ENCODE peak calls at places on chromosomes 4 and X, in four cellular contexts. One of them, this sample, is unnamed.

GRCh38 chr4:154485127-154485773 is 6.3 kb downstream of the DCHS2 start:
- DNase-seq in GM12878: peak
- DNase-seq in HepG2: no peak
- DNase-seq in H1: no peak
- DNase-seq in this sample: no peak

GRCh38 chr4:121485190-121485804 is 104.5 kb upstream of the QRFPR start:
- DNase-seq in H1: no peak
- DNase-seq in HepG2: no peak
- DNase-seq in GM12878: no peak
- DNase-seq in this sample: no peak

GRCh38 chrX:28229217-28229616 is 248.0 kb upstream of the DCAF8L1 start:
- DNase-seq in HepG2: no peak
- DNase-seq in GM12878: no peak
- DNase-seq in H1: no peak
- DNase-seq in this sample: no peak

GRCh38 chr4:185637162-185637875 is 102.0 kb upstream of the PDLIM3 start:
- DNase-seq in H1: no peak
- DNase-seq in GM12878: no peak
- DNase-seq in HepG2: no peak
- DNase-seq in this sample: no peak

GRCh38 chr4:163702736-163703135 is 208.2 kb downstream of the TMA16 start:
- DNase-seq in HepG2: no peak
- DNase-seq in GM12878: no peak
- DNase-seq in H1: no peak
- DNase-seq in this sample: no peak

GRCh38 chr4:26307027-26307426 is 13.8 kb upstream of the RBPJ start:
- DNase-seq in HepG2: no peak
- DNase-seq in GM12878: no peak
- DNase-seq in H1: no peak
- DNase-seq in this sample: no peak

GRCh38 chrX:133926099-133926498 is 59.3 kb downstream of the GPC3 start:
- DNase-seq in GM12878: no peak
- DNase-seq in H1: no peak
- DNase-seq in HepG2: no peak
- DNase-seq in this sample: no peak

GRCh38 chrX:143623657-143624056 is 12.2 kb downstream of the SLITRK4 start:
- DNase-seq in GM12878: no peak
- DNase-seq in HepG2: no peak
- DNase-seq in H1: no peak
- DNase-seq in this sample: no peak

GRCh38 chr4:6087669-6088068 is 69.4 kb upstream of the C4orf50 start:
- DNase-seq in GM12878: no peak
- DNase-seq in H1: peak
- DNase-seq in HepG2: peak
- DNase-seq in this sample: peak

GRCh38 chrX:30876367-30876766 is 12.7 kb downstream of the TAB3 start:
- DNase-seq in HepG2: peak
- DNase-seq in GM12878: no peak
- DNase-seq in H1: no peak
- DNase-seq in this sample: no peak

GRCh38 chr4:173139561-173139960 is 29.1 kb upstream of the GALNT7 start:
- DNase-seq in GM12878: no peak
- DNase-seq in H1: no peak
- DNase-seq in HepG2: no peak
- DNase-seq in this sample: no peak

GRCh38 chrX:56800801-56801200 is 71.8 kb downstream of the NBDY start:
- DNase-seq in GM12878: no peak
- DNase-seq in H1: no peak
- DNase-seq in HepG2: no peak
- DNase-seq in this sample: no peak

GRCh38 chr4:188819243-188819642 is 680.0 kb downstream of the TRIML1 start:
- DNase-seq in GM12878: no peak
- DNase-seq in H1: no peak
- DNase-seq in HepG2: no peak
- DNase-seq in this sample: no peak

GRCh38 chr4:38317238-38317637 is 346.8 kb upstream of the KLF3 start:
- DNase-seq in HepG2: no peak
- DNase-seq in H1: no peak
- DNase-seq in GM12878: no peak
- DNase-seq in this sample: no peak

GRCh38 chrX:48958635-48959094 is 1.3 kb upstream of the OTUD5 start:
- DNase-seq in H1: no peak
- DNase-seq in GM12878: no peak
- DNase-seq in HepG2: peak
- DNase-seq in this sample: no peak

GRCh38 chr4:182023469-182023868 is 219.7 kb upstream of the TENM3 start:
- DNase-seq in H1: no peak
- DNase-seq in HepG2: no peak
- DNase-seq in GM12878: no peak
- DNase-seq in this sample: no peak

DNA sequence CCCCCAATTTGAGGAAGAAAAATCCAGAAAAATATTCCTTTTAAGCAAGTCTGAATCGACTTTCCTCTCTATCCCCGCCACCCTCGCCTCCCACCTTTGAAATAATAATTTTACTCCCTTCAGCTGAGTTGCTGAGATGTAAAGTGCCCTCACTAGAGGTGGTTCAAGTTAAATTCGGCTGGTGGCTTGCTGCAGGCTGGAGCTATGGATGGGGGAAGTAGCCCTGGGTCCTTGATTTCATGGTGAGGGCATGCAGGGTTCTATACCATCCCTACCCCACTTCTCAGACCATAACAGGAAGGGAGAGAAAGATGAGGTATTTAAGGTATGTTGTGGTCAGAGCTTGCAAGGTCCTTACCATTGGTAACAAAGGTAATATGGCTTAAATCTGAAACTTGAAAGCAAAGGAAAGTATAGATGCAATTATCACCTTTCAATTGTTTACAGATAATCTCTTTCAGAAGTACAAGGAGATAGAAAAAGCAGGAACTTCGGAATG is 440.0 kb downstream of the INPP4B start:
- DNase-seq in HepG2: no peak
- DNase-seq in GM12878: peak
- DNase-seq in H1: no peak
- DNase-seq in this sample: no peak
- TF ChIP-seq CEBPB in HepG2: no peak
- TF ChIP-seq CEBPB in GM12878: no peak
- TF ChIP-seq CEBPB in H1: no peak
- TF ChIP-seq CEBPB in this sample: no peak

GRCh38 chr4:82482387-82482786 is 52.0 kb downstream of the ENOPH1 start:
- DNase-seq in GM12878: no peak
- DNase-seq in H1: no peak
- DNase-seq in HepG2: no peak
- DNase-seq in this sample: no peak
- TF ChIP-seq TAF1 in GM12878: no peak
- TF ChIP-seq TAF1 in H1: no peak
- TF ChIP-seq TAF1 in HepG2: no peak
- TF ChIP-seq TAF1 in this sample: no peak

GRCh38 chrX:153477458-153477857 is 7.1 kb upstream of the HAUS7 start:
- DNase-seq in GM12878: no peak
- DNase-seq in HepG2: no peak
- DNase-seq in H1: no peak
- DNase-seq in this sample: no peak

GRCh38 chrX:153477901-153478300 is 7.5 kb upstream of the HAUS7 start:
- DNase-seq in HepG2: no peak
- DNase-seq in H1: no peak
- DNase-seq in GM12878: no peak
- DNase-seq in this sample: no peak

GRCh38 chrX:153475751-153476281 is 5.4 kb upstream of the HAUS7 start:
- DNase-seq in GM12878: no peak
- DNase-seq in H1: no peak
- DNase-seq in HepG2: no peak
- DNase-seq in this sample: no peak

GRCh38 chrX:153477039-153477438 is 6.7 kb upstream of the HAUS7 start:
- DNase-seq in GM12878: no peak
- DNase-seq in HepG2: no peak
- DNase-seq in H1: no peak
- DNase-seq in this sample: no peak

GRCh38 chrX:153476628-153477027 is 6.3 kb upstream of the HAUS7 start:
- DNase-seq in HepG2: no peak
- DNase-seq in GM12878: no peak
- DNase-seq in H1: no peak
- DNase-seq in this sample: no peak
- TF ChIP-seq RFX5 in HepG2: no peak
- TF ChIP-seq RFX5 in GM12878: no peak
- TF ChIP-seq RFX5 in H1: no peak
- TF ChIP-seq RFX5 in this sample: no peak

GRCh38 chr4:98786866-98787265 is 128.5 kb upstream of the TSPAN5 start:
- DNase-seq in GM12878: no peak
- DNase-seq in H1: no peak
- DNase-seq in HepG2: peak
- DNase-seq in this sample: peak
- TF ChIP-seq CEBPB in GM12878: no peak
- TF ChIP-seq CEBPB in H1: no peak
- TF ChIP-seq CEBPB in HepG2: no peak
- TF ChIP-seq CEBPB in this sample: no peak

GRCh38 chr4:28269426-28269825 is 1408.8 kb downstream of the STIM2 start:
- DNase-seq in GM12878: no peak
- DNase-seq in H1: no peak
- DNase-seq in HepG2: no peak
- DNase-seq in this sample: no peak
- TF ChIP-seq TAF1 in GM12878: no peak
- TF ChIP-seq TAF1 in H1: no peak
- TF ChIP-seq TAF1 in HepG2: no peak
- TF ChIP-seq TAF1 in this sample: no peak